ENCODE peak calls at places on chromosomes 12 and 14, in six cellular contexts. M is bronchial epithelial cell; W is type B pancreatic cell; G is stimulated activated CD4-positive, alpha-beta T cell treated with anti-CD3 and anti-CD28 coated beads, Interleukin-4, amount 100 ng/mL, for 48 hours; C is occipital lobe; I is epithelial cell of esophagus. B is an unnamed sample.

GRCh38 chr12:13229504-13229903 is 33.0 kb downstream of the EMP1 start:
- DNase-seq in I (no peak), M (no peak), G (no peak), W (no peak), C (no peak), B (no peak)

GRCh38 chr12:53514626-53515290 is 7.5 kb upstream of the NPFF start:
- DNase-seq in G (no peak), C (no peak), M (no peak), I (no peak), W (no peak), B (no peak)

GRCh38 chr12:51406859-51407258 is 15.7 kb upstream of the GALNT6 start:
- DNase-seq in C (no peak), W (no peak), I (no peak), M (no peak), G (no peak), B (no peak)

GRCh38 chr12:60257063-60257462 is 661.2 kb downstream of the SLC16A7 start:
- DNase-seq in W (no peak), C (no peak), G (no peak), I (peak; percentile 72), M (peak; percentile 83), B (no peak)

GRCh38 chr12:120598674-120599463 is 17.7 kb upstream of the POP5 start:
- DNase-seq in C (no peak), W (no peak), I (peak; percentile 71), M (peak; percentile 64), G (no peak), B (no peak)

GRCh38 chr14:77007975-77008421 is 20.5 kb downstream of the IRF2BPL start:
- DNase-seq in I (peak; percentile 84), C (no peak), W (no peak), G (no peak), M (peak; percentile 71), B (no peak)

GRCh38 chr12:122835693-122836026 is 403 bp downstream of the HIP1R start:
- DNase-seq in I (peak; percentile 32), W (no peak), M (no peak), G (no peak), C (no peak), B (no peak)

GRCh38 chr14:23661542-23661941 is 25.4 kb downstream of the DHRS2 start:
- DNase-seq in I (no peak), W (no peak), C (no peak), M (no peak), G (no peak), B (no peak)

GRCh38 chr14:50977863-50978520 is 33.7 kb upstream of the PYGL start:
- DNase-seq in M (no peak), I (no peak), G (no peak), C (no peak), W (no peak), B (no peak)

GRCh38 chr14:52791204-52792096 is at the start of gene GNPNAT1:
- DNase-seq in W (peak; percentile 91), I (peak; percentile 92), G (peak; percentile 69), C (peak; percentile 82), M (peak; percentile 67), B (peak; percentile 88)

GRCh38 chr14:34971381-34971780 is 11.4 kb upstream of the SRP54 start:
- DNase-seq in C (no peak), W (no peak), I (peak; percentile 35), M (peak; percentile 63), G (no peak), B (no peak)

GRCh38 chr14:76514599-76514998 is 138.7 kb downstream of the ESRRB start:
- DNase-seq in G (peak; percentile 4), C (no peak), W (no peak), I (peak; percentile 66), M (peak; percentile 50), B (no peak)

GRCh38 chr12:105358789-105359188 is 28.3 kb downstream of the C12orf75 start:
- DNase-seq in I (no peak), C (no peak), G (no peak), W (no peak), M (no peak), B (no peak)

GRCh38 chr12:122190842-122191668 is 8.1 kb downstream of the LRRC43 start:
- DNase-seq in M (peak; percentile 68), C (no peak), W (no peak), I (peak; percentile 75), G (peak; percentile 65), B (peak; percentile 68)

GRCh38 chr12:67669925-67670631 is 21.5 kb downstream of the DYRK2 start:
- DNase-seq in C (no peak), G (no peak), W (no peak), I (no peak), M (no peak), B (no peak)

GRCh38 chr12:108119126-108119973 is 9.7 kb upstream of the WSCD2 start:
- DNase-seq in G (no peak), M (peak; percentile 52), W (no peak), I (no peak), C (no peak), B (no peak)

GRCh38 chr12:69553626-69554248 is 31.5 kb upstream of the CCT2 start:
- DNase-seq in C (no peak), I (peak; percentile 94), M (peak; percentile 87), W (no peak), G (no peak), B (no peak)

GRCh38 chr12:1473418-1473817 is 121.0 kb downstream of the FBXL14 start:
- DNase-seq in M (peak; percentile 67), G (no peak), C (no peak), W (no peak), I (peak; percentile 56), B (no peak)

GRCh38 chr14:24441904-24442239 is 704 bp downstream of the SDR39U1 start:
- DNase-seq in I (peak; percentile 70), M (peak; percentile 70), W (no peak), G (no peak), C (no peak), B (no peak)

GRCh38 chr14:76919811-76920571 is 93.8 kb downstream of the LRRC74A start:
- DNase-seq in M (peak; percentile 31), I (peak; percentile 17), G (no peak), W (no peak), C (peak; percentile 45), B (no peak)